ENCODE peak calls at places on chromosomes 12 and 14, in four cellular contexts. One of them, this sample, is unnamed.

GRCh38 chr14:45868377-45868776 is 615.4 kb upstream of the MIS18BP1 start:
- DNase-seq in amniotic epithelial cell: no peak
- DNase-seq in T-helper 9 cell: no peak
- DNase-seq in NCI-H1092 treated with DMSO at 0.1 percent for 48 hours: no peak
- DNase-seq in this sample: no peak

GRCh38 chr12:537772-538171 is 78.0 kb downstream of the B4GALNT3 start:
- DNase-seq in amniotic epithelial cell: no peak
- DNase-seq in T-helper 9 cell: no peak
- DNase-seq in NCI-H1092 treated with DMSO at 0.1 percent for 48 hours: no peak
- DNase-seq in this sample: no peak

GRCh38 chr12:107917912-107918800 is 143.7 kb downstream of the ASCL4 start:
- DNase-seq in amniotic epithelial cell: no peak
- DNase-seq in T-helper 9 cell: no peak
- DNase-seq in NCI-H1092 treated with DMSO at 0.1 percent for 48 hours: peak; percentile 24
- DNase-seq in this sample: no peak

GRCh38 chr14:66514206-66514605 is 6.3 kb downstream of the GPHN start:
- DNase-seq in amniotic epithelial cell: peak; percentile 83
- DNase-seq in T-helper 9 cell: no peak
- DNase-seq in NCI-H1092 treated with DMSO at 0.1 percent for 48 hours: no peak
- DNase-seq in this sample: no peak

GRCh38 chr14:99871771-99872170 is 78.6 kb downstream of the EML1 start:
- DNase-seq in amniotic epithelial cell: no peak
- DNase-seq in T-helper 9 cell: no peak
- DNase-seq in NCI-H1092 treated with DMSO at 0.1 percent for 48 hours: no peak
- DNase-seq in this sample: no peak

GRCh38 chr12:93944196-93944595 is 204.2 kb upstream of the PLXNC1 start:
- DNase-seq in amniotic epithelial cell: no peak
- DNase-seq in T-helper 9 cell: no peak
- DNase-seq in NCI-H1092 treated with DMSO at 0.1 percent for 48 hours: no peak
- DNase-seq in this sample: no peak

GRCh38 chr14:70891741-70892140 is 15.5 kb upstream of the PCNX1 start:
- DNase-seq in amniotic epithelial cell: peak; percentile 83
- DNase-seq in T-helper 9 cell: no peak
- DNase-seq in NCI-H1092 treated with DMSO at 0.1 percent for 48 hours: no peak
- DNase-seq in this sample: no peak

GRCh38 chr14:104558231-104559042 is 21.1 kb upstream of the C14orf180 start:
- DNase-seq in amniotic epithelial cell: no peak
- DNase-seq in T-helper 9 cell: no peak
- DNase-seq in NCI-H1092 treated with DMSO at 0.1 percent for 48 hours: no peak
- DNase-seq in this sample: no peak

GRCh38 chr14:67497716-67498115 is 9.2 kb upstream of the TMEM229B start:
- DNase-seq in amniotic epithelial cell: no peak
- DNase-seq in T-helper 9 cell: no peak
- DNase-seq in NCI-H1092 treated with DMSO at 0.1 percent for 48 hours: no peak
- DNase-seq in this sample: no peak